ENCODE peak calls at places on chromosomes 5 and 9, in eight cellular contexts. One of them, this sample, is unnamed. For H3K4me1, the result is how much of the 10 kb centered on the place peaks cover.

GRCh38 chr5:177458912-177459350 is 12.3 kb downstream of the PRR7 start:
- DNase-seq in right lobe of liver: no peak
- DNase-seq in psoas muscle: peak
- DNase-seq in PC-9: peak
- DNase-seq in endodermal cell: peak
- DNase-seq in fibroblast of lung: peak
- DNase-seq in A549: no peak
- DNase-seq in CD8-positive, alpha-beta T cell: no peak
- DNase-seq in this sample: no peak

GRCh38 chr9:38062498-38063362 is 6.3 kb downstream of the SHB start:
- DNase-seq in right lobe of liver: no peak
- DNase-seq in psoas muscle: no peak
- DNase-seq in PC-9: no peak
- DNase-seq in endodermal cell: peak
- DNase-seq in fibroblast of lung: peak
- DNase-seq in A549: no peak
- DNase-seq in CD8-positive, alpha-beta T cell: no peak
- DNase-seq in this sample: peak

GRCh38 chr5:162488077-162488476 is 420.5 kb downstream of the GABRG2 start:
- DNase-seq in right lobe of liver: no peak
- DNase-seq in psoas muscle: no peak
- DNase-seq in PC-9: no peak
- DNase-seq in endodermal cell: no peak
- DNase-seq in fibroblast of lung: no peak
- DNase-seq in A549: no peak
- DNase-seq in CD8-positive, alpha-beta T cell: no peak
- DNase-seq in this sample: no peak

GRCh38 chr5:112534067-112534466 is 115.0 kb upstream of the EPB41L4A start:
- DNase-seq in right lobe of liver: no peak
- DNase-seq in psoas muscle: no peak
- DNase-seq in PC-9: no peak
- DNase-seq in endodermal cell: no peak
- DNase-seq in fibroblast of lung: no peak
- DNase-seq in A549: no peak
- DNase-seq in CD8-positive, alpha-beta T cell: no peak
- DNase-seq in this sample: no peak

GRCh38 chr5:67305913-67306710 is 109.5 kb upstream of the CD180 start:
- DNase-seq in right lobe of liver: no peak
- DNase-seq in psoas muscle: no peak
- DNase-seq in PC-9: no peak
- DNase-seq in endodermal cell: no peak
- DNase-seq in fibroblast of lung: no peak
- DNase-seq in A549: no peak
- DNase-seq in CD8-positive, alpha-beta T cell: no peak
- DNase-seq in this sample: no peak

GRCh38 chr9:89497978-89498844 is at the start of gene SEMA4D:
- DNase-seq in right lobe of liver: peak
- DNase-seq in psoas muscle: peak
- DNase-seq in PC-9: no peak
- DNase-seq in endodermal cell: peak
- DNase-seq in fibroblast of lung: peak
- DNase-seq in A549: peak
- DNase-seq in CD8-positive, alpha-beta T cell: peak
- DNase-seq in this sample: peak

GRCh38 chr5:178436326-178436940 is 153.8 kb downstream of the COL23A1 start:
- DNase-seq in right lobe of liver: no peak
- DNase-seq in psoas muscle: no peak
- DNase-seq in PC-9: no peak
- DNase-seq in endodermal cell: peak
- DNase-seq in fibroblast of lung: no peak
- DNase-seq in A549: no peak
- DNase-seq in CD8-positive, alpha-beta T cell: no peak
- DNase-seq in this sample: no peak

GRCh38 chr9:91611582-91611981 is 187.9 kb upstream of the NFIL3 start:
- DNase-seq in right lobe of liver: no peak
- DNase-seq in psoas muscle: no peak
- DNase-seq in PC-9: no peak
- DNase-seq in endodermal cell: no peak
- DNase-seq in fibroblast of lung: peak
- DNase-seq in A549: no peak
- DNase-seq in CD8-positive, alpha-beta T cell: no peak
- DNase-seq in this sample: no peak

GRCh38 chr9:72665421-72665820 is 144.0 kb downstream of the TMC1 start:
- DNase-seq in right lobe of liver: no peak
- DNase-seq in psoas muscle: no peak
- DNase-seq in PC-9: peak
- DNase-seq in endodermal cell: no peak
- DNase-seq in fibroblast of lung: no peak
- DNase-seq in A549: no peak
- DNase-seq in CD8-positive, alpha-beta T cell: no peak
- DNase-seq in this sample: no peak

GRCh38 chr9:96175001-96175400 is 127.0 kb downstream of the HSD17B3 start:
- DNase-seq in right lobe of liver: no peak
- DNase-seq in psoas muscle: no peak
- DNase-seq in PC-9: no peak
- DNase-seq in endodermal cell: no peak
- DNase-seq in fibroblast of lung: no peak
- DNase-seq in A549: no peak
- DNase-seq in CD8-positive, alpha-beta T cell: no peak
- DNase-seq in this sample: no peak

GRCh38 chr9:96178153-96178552 is 123.8 kb downstream of the HSD17B3 start:
- DNase-seq in right lobe of liver: no peak
- DNase-seq in psoas muscle: no peak
- DNase-seq in PC-9: no peak
- DNase-seq in endodermal cell: no peak
- DNase-seq in fibroblast of lung: no peak
- DNase-seq in A549: no peak
- DNase-seq in CD8-positive, alpha-beta T cell: no peak
- DNase-seq in this sample: no peak

GRCh38 chr9:96176901-96177718 is 124.9 kb downstream of the HSD17B3 start:
- DNase-seq in right lobe of liver: no peak
- DNase-seq in psoas muscle: no peak
- DNase-seq in PC-9: no peak
- DNase-seq in endodermal cell: peak
- DNase-seq in fibroblast of lung: peak
- DNase-seq in A549: no peak
- DNase-seq in CD8-positive, alpha-beta T cell: no peak
- DNase-seq in this sample: no peak

GRCh38 chr9:96173640-96174039 is 128.3 kb downstream of the HSD17B3 start:
- DNase-seq in right lobe of liver: no peak
- DNase-seq in psoas muscle: no peak
- DNase-seq in PC-9: no peak
- DNase-seq in endodermal cell: no peak
- DNase-seq in fibroblast of lung: no peak
- DNase-seq in A549: no peak
- DNase-seq in CD8-positive, alpha-beta T cell: no peak
- DNase-seq in this sample: no peak

GRCh38 chr9:96177719-96178028 is 124.3 kb downstream of the HSD17B3 start:
- DNase-seq in right lobe of liver: no peak
- DNase-seq in psoas muscle: no peak
- DNase-seq in PC-9: no peak
- DNase-seq in endodermal cell: no peak
- DNase-seq in fibroblast of lung: no peak
- DNase-seq in A549: no peak
- DNase-seq in CD8-positive, alpha-beta T cell: no peak
- DNase-seq in this sample: no peak
- H3K27ac ChIP-seq in right lobe of liver: no peak
- H3K27ac ChIP-seq in psoas muscle: no peak
- H3K27ac ChIP-seq in PC-9: no peak
- H3K27ac ChIP-seq in endodermal cell: no peak
- H3K27ac ChIP-seq in fibroblast of lung: no peak
- H3K27ac ChIP-seq in A549: peak
- H3K27ac ChIP-seq in CD8-positive, alpha-beta T cell: no peak
- H3K27ac ChIP-seq in this sample: no peak

DNA sequence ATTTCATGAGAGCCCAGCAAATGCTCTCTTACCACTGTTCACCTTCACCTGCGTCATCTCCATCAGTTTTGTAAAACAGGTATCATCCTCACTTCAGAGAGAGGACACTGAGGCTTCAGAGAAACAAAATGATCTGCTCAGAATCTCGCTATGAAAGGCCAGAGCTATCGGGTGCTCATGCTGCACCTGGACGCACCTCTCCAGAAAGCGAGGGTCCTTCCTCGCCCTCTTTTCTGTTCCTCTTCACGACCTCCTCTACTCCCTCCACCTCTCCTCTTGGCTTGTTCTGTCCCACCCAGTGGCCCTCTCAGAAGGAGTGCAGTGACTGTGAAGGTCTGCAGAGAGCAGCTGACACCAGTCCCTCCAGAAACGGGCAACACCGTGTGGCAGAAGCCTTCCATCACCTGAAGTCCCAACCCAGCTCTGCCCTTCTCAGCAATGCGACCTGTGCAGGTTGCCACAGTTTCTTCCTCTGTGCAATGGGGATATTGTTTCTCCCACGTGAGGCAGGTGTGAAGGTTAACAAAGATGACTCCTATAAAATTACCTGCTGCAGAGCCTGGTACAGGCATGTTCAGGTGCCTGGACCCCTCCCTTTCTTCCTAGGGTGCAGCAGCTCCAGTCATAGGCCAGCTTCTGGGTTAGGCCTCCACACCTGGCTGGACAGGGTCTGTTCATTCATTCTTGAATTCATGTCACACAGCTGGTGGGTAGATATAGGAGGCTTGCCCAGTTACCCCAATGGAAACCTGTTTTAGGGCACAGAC is 45.3 kb upstream of the ANGPTL2 start:
- DNase-seq in right lobe of liver: no peak
- DNase-seq in psoas muscle: no peak
- DNase-seq in PC-9: no peak
- DNase-seq in endodermal cell: no peak
- DNase-seq in fibroblast of lung: no peak
- DNase-seq in A549: no peak
- DNase-seq in CD8-positive, alpha-beta T cell: no peak
- DNase-seq in this sample: no peak
- H3K4me1 ChIP-seq in right lobe of liver: under half
- H3K4me1 ChIP-seq in psoas muscle: under half
- H3K4me1 ChIP-seq in PC-9: under half
- H3K4me1 ChIP-seq in endodermal cell: under half
- H3K4me1 ChIP-seq in fibroblast of lung: under half
- H3K4me1 ChIP-seq in A549: under half
- H3K4me1 ChIP-seq in CD8-positive, alpha-beta T cell: under half
- H3K4me1 ChIP-seq in this sample: under half

GRCh38 chr5:157279605-157280239 is 13.8 kb downstream of the CYFIP2 start:
- DNase-seq in right lobe of liver: no peak
- DNase-seq in psoas muscle: no peak
- DNase-seq in PC-9: no peak
- DNase-seq in endodermal cell: no peak
- DNase-seq in fibroblast of lung: peak
- DNase-seq in A549: no peak
- DNase-seq in CD8-positive, alpha-beta T cell: no peak
- DNase-seq in this sample: no peak

GRCh38 chr5:157280511-157280910 is 14.6 kb downstream of the CYFIP2 start:
- DNase-seq in right lobe of liver: no peak
- DNase-seq in psoas muscle: no peak
- DNase-seq in PC-9: no peak
- DNase-seq in endodermal cell: no peak
- DNase-seq in fibroblast of lung: no peak
- DNase-seq in A549: no peak
- DNase-seq in CD8-positive, alpha-beta T cell: no peak
- DNase-seq in this sample: no peak

GRCh38 chr5:157278319-157279037 is 12.6 kb downstream of the CYFIP2 start:
- DNase-seq in right lobe of liver: no peak
- DNase-seq in psoas muscle: no peak
- DNase-seq in PC-9: no peak
- DNase-seq in endodermal cell: no peak
- DNase-seq in fibroblast of lung: no peak
- DNase-seq in A549: no peak
- DNase-seq in CD8-positive, alpha-beta T cell: no peak
- DNase-seq in this sample: no peak

GRCh38 chr5:157282150-157282549 is 16.2 kb downstream of the CYFIP2 start:
- DNase-seq in right lobe of liver: no peak
- DNase-seq in psoas muscle: no peak
- DNase-seq in PC-9: no peak
- DNase-seq in endodermal cell: no peak
- DNase-seq in fibroblast of lung: no peak
- DNase-seq in A549: no peak
- DNase-seq in CD8-positive, alpha-beta T cell: no peak
- DNase-seq in this sample: no peak

GRCh38 chr5:157280927-157281326 is 15.0 kb downstream of the CYFIP2 start:
- DNase-seq in right lobe of liver: no peak
- DNase-seq in psoas muscle: no peak
- DNase-seq in PC-9: no peak
- DNase-seq in endodermal cell: no peak
- DNase-seq in fibroblast of lung: peak
- DNase-seq in A549: no peak
- DNase-seq in CD8-positive, alpha-beta T cell: no peak
- DNase-seq in this sample: no peak
- H3K27ac ChIP-seq in right lobe of liver: no peak
- H3K27ac ChIP-seq in psoas muscle: no peak
- H3K27ac ChIP-seq in PC-9: no peak
- H3K27ac ChIP-seq in endodermal cell: no peak
- H3K27ac ChIP-seq in fibroblast of lung: no peak
- H3K27ac ChIP-seq in A549: no peak
- H3K27ac ChIP-seq in CD8-positive, alpha-beta T cell: no peak
- H3K27ac ChIP-seq in this sample: no peak

DNA sequence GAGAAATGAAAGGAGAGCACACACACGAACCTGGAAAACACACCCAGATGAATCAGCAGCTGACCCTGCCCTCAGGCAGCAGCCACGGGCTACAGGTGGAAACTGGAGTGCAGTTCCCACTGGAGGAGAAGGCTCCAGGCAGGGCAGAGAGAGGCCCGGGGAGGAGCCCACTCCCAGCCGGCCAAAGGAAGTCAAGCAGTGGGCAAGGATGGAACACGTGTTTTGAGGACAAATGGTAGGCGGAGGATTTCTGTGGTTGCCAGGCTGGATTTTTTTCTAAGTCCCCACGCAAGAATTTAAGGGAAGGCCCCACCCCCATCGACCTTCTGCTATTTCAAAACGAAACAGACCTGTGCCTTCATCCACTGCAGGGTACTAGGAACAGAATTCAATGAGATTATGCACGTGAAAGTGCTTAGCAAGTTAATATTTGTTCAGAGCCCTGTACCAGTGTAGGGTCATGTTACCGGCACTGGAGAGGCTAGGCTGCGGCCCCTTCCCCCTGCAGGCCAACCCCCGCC is 6.8 kb downstream of the EPB41L4B start:
- DNase-seq in right lobe of liver: no peak
- DNase-seq in psoas muscle: no peak
- DNase-seq in PC-9: no peak
- DNase-seq in endodermal cell: no peak
- DNase-seq in fibroblast of lung: no peak
- DNase-seq in A549: no peak
- DNase-seq in CD8-positive, alpha-beta T cell: no peak
- DNase-seq in this sample: no peak
- H3K4me1 ChIP-seq in right lobe of liver: half or more
- H3K4me1 ChIP-seq in psoas muscle: under half
- H3K4me1 ChIP-seq in PC-9: half or more
- H3K4me1 ChIP-seq in endodermal cell: under half
- H3K4me1 ChIP-seq in fibroblast of lung: under half
- H3K4me1 ChIP-seq in A549: half or more
- H3K4me1 ChIP-seq in CD8-positive, alpha-beta T cell: under half
- H3K4me1 ChIP-seq in this sample: under half

GRCh38 chr5:179901462-179901861 is 6.2 kb downstream of the TBC1D9B start:
- DNase-seq in right lobe of liver: peak
- DNase-seq in psoas muscle: no peak
- DNase-seq in PC-9: no peak
- DNase-seq in endodermal cell: peak
- DNase-seq in fibroblast of lung: no peak
- DNase-seq in A549: no peak
- DNase-seq in CD8-positive, alpha-beta T cell: no peak
- DNase-seq in this sample: no peak
- H3K27ac ChIP-seq in right lobe of liver: no peak
- H3K27ac ChIP-seq in psoas muscle: peak
- H3K27ac ChIP-seq in PC-9: no peak
- H3K27ac ChIP-seq in endodermal cell: no peak
- H3K27ac ChIP-seq in fibroblast of lung: no peak
- H3K27ac ChIP-seq in A549: no peak
- H3K27ac ChIP-seq in CD8-positive, alpha-beta T cell: no peak
- H3K27ac ChIP-seq in this sample: no peak

This sample was measured in left lung.